ENCODE peak calls at places on chromosomes 6 and 20, in six cellular contexts. Y is HS-5; N is HEK293T; I is Kasumi-1; X is GM13977; Z is stimulated activated CD4-positive, alpha-beta T cell treated with anti-CD3 and anti-CD28 coated beads, Interleukin-15, amount 100 ng/mL, for 1 hour. U is an unnamed sample.

GRCh38 chr20:15039088-15039762 is 701.8 kb upstream of the FLRT3 start:
- DNase-seq in Y (no peak), N (no peak), I (no peak), X (no peak), Z (no peak), U (peak; percentile 52)

GRCh38 chr6:135021310-135022049 is 33.1 kb downstream of the HBS1L start:
- DNase-seq in Y (no peak), N (no peak), I (no peak), X (peak; percentile 16), Z (no peak), U (no peak)

GRCh38 chr20:57263767-57264150 is 2.7 kb downstream of the BMP7 start:
- DNase-seq in Y (no peak), N (no peak), I (no peak), X (no peak), Z (no peak), U (no peak)

GRCh38 chr20:52242237-52243230 is 51.0 kb upstream of the ZFP64 start:
- DNase-seq in Y (peak; percentile 76), N (no peak), I (peak; percentile 56), X (peak; percentile 30), Z (no peak), U (peak; percentile 85)

GRCh38 chr6:21523652-21524051 is 69.9 kb upstream of the SOX4 start:
- DNase-seq in Y (no peak), N (no peak), I (no peak), X (no peak), Z (no peak), U (no peak)

GRCh38 chr20:52914870-52915269 is 57.3 kb upstream of the TSHZ2 start:
- DNase-seq in Y (no peak), N (no peak), I (no peak), X (no peak), Z (no peak), U (no peak)

GRCh38 chr6:4364172-4364571 is 228.8 kb upstream of the ECI2 start:
- DNase-seq in Y (no peak), N (no peak), I (peak; percentile 12), X (no peak), Z (no peak), U (no peak)

GRCh38 chr6:103017878-103018277 is 1624.4 kb downstream of the GRIK2 start:
- DNase-seq in Y (no peak), N (no peak), I (no peak), X (no peak), Z (no peak), U (no peak)

GRCh38 chr6:123771126-123771525 is 32.5 kb upstream of the NKAIN2 start:
- DNase-seq in Y (no peak), N (no peak), I (no peak), X (no peak), Z (no peak), U (no peak)

GRCh38 chr6:9140861-9141534 is 705.7 kb upstream of the SLC35B3 start:
- DNase-seq in Y (no peak), N (no peak), I (no peak), X (no peak), Z (no peak), U (peak; percentile 71)

GRCh38 chr6:17656092-17656491 is 50.6 kb downstream of the NUP153 start:
- DNase-seq in Y (no peak), N (no peak), I (no peak), X (no peak), Z (no peak), U (no peak)

GRCh38 chr20:8155848-8156602 is 24.0 kb downstream of the PLCB1 start:
- DNase-seq in Y (no peak), N (no peak), I (peak; percentile 8), X (no peak), Z (no peak), U (peak; percentile 16)

GRCh38 chr6:85669735-85670194 is 27.1 kb upstream of the SYNCRIP start:
- DNase-seq in Y (no peak), N (no peak), I (peak; percentile 79), X (peak; percentile 66), Z (no peak), U (peak; percentile 37)

GRCh38 chr6:72758901-72759300 is 137.0 kb downstream of the KCNQ5 start:
- DNase-seq in Y (no peak), N (no peak), I (no peak), X (no peak), Z (no peak), U (no peak)

GRCh38 chr6:160919713-160920112 is 71.9 kb upstream of the MAP3K4 start:
- DNase-seq in Y (peak; percentile 84), N (no peak), I (no peak), X (no peak), Z (no peak), U (peak; percentile 81)

GRCh38 chr6:32614366-32615081 is 22.7 kb upstream of the HLA-DQA1 start:
- DNase-seq in Y (no peak), N (no peak), I (no peak), X (no peak), Z (no peak), U (no peak)

GRCh38 chr6:147716434-147716833 is 207.9 kb downstream of the SAMD5 start:
- DNase-seq in Y (no peak), N (no peak), I (no peak), X (no peak), Z (no peak), U (no peak)

GRCh38 chr6:20212392-20213111 is at the start of gene MBOAT1:
- DNase-seq in Y (peak; percentile 60), N (peak; percentile 75), I (peak; percentile 89), X (peak; percentile 86), Z (peak; percentile 34), U (peak; percentile 93)

GRCh38 chr20:38135641-38136420 is 29.2 kb downstream of the TGM2 start:
- DNase-seq in Y (no peak), N (no peak), I (no peak), X (no peak), Z (no peak), U (no peak)

GRCh38 chr20:63265891-63266515 is 6.6 kb upstream of the ARFGAP1 start:
- DNase-seq in Y (no peak), N (no peak), I (no peak), X (no peak), Z (no peak), U (no peak)

GRCh38 chr6:46138281-46138680 is 8.5 kb downstream of the ENPP4 start:
- DNase-seq in Y (no peak), N (no peak), I (no peak), X (no peak), Z (no peak), U (no peak)

GRCh38 chr6:167547751-167548150 is 222.9 kb downstream of the TTLL2 start:
- DNase-seq in Y (no peak), N (no peak), I (no peak), X (no peak), Z (no peak), U (no peak)

GRCh38 chr6:21869085-21869771 is 275.7 kb downstream of the SOX4 start:
- DNase-seq in Y (no peak), N (no peak), I (no peak), X (no peak), Z (no peak), U (peak; percentile 85)

GRCh38 chr20:54984104-54984448 is 508.7 kb downstream of the DOK5 start:
- DNase-seq in Y (no peak), N (no peak), I (no peak), X (no peak), Z (no peak), U (no peak)

GRCh38 chr6:159842035-159842434 is 42.0 kb downstream of the PNLDC1 start:
- DNase-seq in Y (no peak), N (no peak), I (no peak), X (no peak), Z (no peak), U (peak; percentile 33)

GRCh38 chr20:63329331-63330083 is 31.6 kb downstream of the CHRNA4 start:
- DNase-seq in Y (no peak), N (no peak), I (no peak), X (no peak), Z (no peak), U (no peak)

GRCh38 chr20:37179671-37180524 is 550 bp upstream of the MROH8 start:
- DNase-seq in Y (peak; percentile 73), N (no peak), I (peak; percentile 46), X (no peak), Z (no peak), U (peak; percentile 88)

GRCh38 chr20:47878601-47879004 is 93.3 kb upstream of the SULF2 start:
- DNase-seq in Y (peak; percentile 24), N (no peak), I (no peak), X (no peak), Z (no peak), U (peak; percentile 59)

GRCh38 chr6:4573958-4574481 is 202.2 kb upstream of the CDYL start:
- DNase-seq in Y (no peak), N (no peak), I (no peak), X (no peak), Z (no peak), U (no peak)

GRCh38 chr6:109271622-109272021 is 110.6 kb downstream of the CD164 start:
- DNase-seq in Y (no peak), N (no peak), I (no peak), X (no peak), Z (no peak), U (no peak)

GRCh38 chr6:14638932-14639875 is 521.6 kb downstream of the CD83 start:
- DNase-seq in Y (no peak), N (peak; percentile 31), I (peak; percentile 57), X (peak; percentile 45), Z (no peak), U (peak; percentile 52)

GRCh38 chr20:43389839-43390626 is 67.7 kb upstream of the SRSF6 start:
- DNase-seq in Y (no peak), N (peak; percentile 51), I (no peak), X (no peak), Z (no peak), U (no peak)

GRCh38 chr20:51500311-51500710 is 42.2 kb downstream of the NFATC2 start:
- DNase-seq in Y (no peak), N (no peak), I (peak; percentile 69), X (peak; percentile 88), Z (no peak), U (peak; percentile 44)

GRCh38 chr6:111423960-111424846 is 58.8 kb downstream of the REV3L start:
- DNase-seq in Y (no peak), N (peak; percentile 15), I (no peak), X (no peak), Z (no peak), U (peak; percentile 65)

GRCh38 chr20:4978050-4978918 is 23.0 kb downstream of the SLC23A2 start:
- DNase-seq in Y (no peak), N (no peak), I (no peak), X (no peak), Z (no peak), U (no peak)

GRCh38 chr6:47376930-47377329 is 67.2 kb upstream of the TNFRSF21 start:
- DNase-seq in Y (no peak), N (no peak), I (no peak), X (no peak), Z (no peak), U (no peak)

GRCh38 chr6:105985098-105985815 is 100.9 kb upstream of the PRDM1 start:
- DNase-seq in Y (no peak), N (no peak), I (no peak), X (no peak), Z (no peak), U (no peak)

GRCh38 chr20:38932457-38933120 is 6.4 kb downstream of the FAM83D start:
- DNase-seq in Y (peak; percentile 59), N (no peak), I (no peak), X (no peak), Z (no peak), U (no peak)

GRCh38 chr6:111195656-111196055 is 108.4 kb downstream of the SLC16A10 start:
- DNase-seq in Y (no peak), N (no peak), I (no peak), X (no peak), Z (no peak), U (no peak)

U was measured in PC-3.